ENCODE peak calls at places on chromosomes 16 and 17, in five cellular contexts. One of them, this sample, is unnamed.

GRCh38 chr17:8386841-8387240 is 3.8 kb upstream of the RPL26 start:
- DNase-seq in osteoblast: no peak
- DNase-seq in lower lobe of right lung: no peak
- DNase-seq in fibroblast of pulmonary artery: no peak
- DNase-seq in colonic mucosa: no peak
- DNase-seq in this sample: no peak

GRCh38 chr16:87383522-87384161 is at the start of gene FBXO31:
- DNase-seq in osteoblast: peak; percentile 98
- DNase-seq in lower lobe of right lung: peak; percentile 88
- DNase-seq in fibroblast of pulmonary artery: peak; percentile 87
- DNase-seq in colonic mucosa: peak; percentile 89
- DNase-seq in this sample: peak; percentile 97

GRCh38 chr17:62739666-62740065 is 68.4 kb downstream of the MARCHF10 start:
- DNase-seq in osteoblast: no peak
- DNase-seq in lower lobe of right lung: no peak
- DNase-seq in fibroblast of pulmonary artery: no peak
- DNase-seq in colonic mucosa: no peak
- DNase-seq in this sample: no peak

GRCh38 chr16:85459529-85460251 is 153.4 kb upstream of the GSE1 start:
- DNase-seq in osteoblast: no peak
- DNase-seq in lower lobe of right lung: no peak
- DNase-seq in fibroblast of pulmonary artery: no peak
- DNase-seq in colonic mucosa: no peak
- DNase-seq in this sample: no peak

GRCh38 chr16:75256871-75257343 is 5.5 kb upstream of the BCAR1 start:
- DNase-seq in osteoblast: peak; percentile 98
- DNase-seq in lower lobe of right lung: peak; percentile 50
- DNase-seq in fibroblast of pulmonary artery: no peak
- DNase-seq in colonic mucosa: no peak
- DNase-seq in this sample: no peak

GRCh38 chr16:3938843-3939624 is 58.5 kb upstream of the CREBBP start:
- DNase-seq in osteoblast: peak; percentile 97
- DNase-seq in lower lobe of right lung: peak; percentile 68
- DNase-seq in fibroblast of pulmonary artery: peak; percentile 77
- DNase-seq in colonic mucosa: peak; percentile 46
- DNase-seq in this sample: peak; percentile 53

GRCh38 chr16:79261461-79261860 is 339.1 kb downstream of the MAF start:
- DNase-seq in osteoblast: no peak
- DNase-seq in lower lobe of right lung: peak; percentile 64
- DNase-seq in fibroblast of pulmonary artery: no peak
- DNase-seq in colonic mucosa: peak; percentile 41
- DNase-seq in this sample: no peak

GRCh38 chr17:50550661-50551432 is 3.9 kb downstream of the SPATA20 start:
- DNase-seq in osteoblast: peak; percentile 99
- DNase-seq in lower lobe of right lung: peak; percentile 85
- DNase-seq in fibroblast of pulmonary artery: peak; percentile 93
- DNase-seq in colonic mucosa: peak; percentile 74
- DNase-seq in this sample: no peak

GRCh38 chr16:53546988-53547391 is 44.0 kb upstream of the AKTIP start:
- DNase-seq in osteoblast: peak; percentile 75
- DNase-seq in lower lobe of right lung: no peak
- DNase-seq in fibroblast of pulmonary artery: peak; percentile 23
- DNase-seq in colonic mucosa: no peak
- DNase-seq in this sample: no peak

GRCh38 chr17:73657473-73658116 is 13.3 kb upstream of the SDK2 start:
- DNase-seq in osteoblast: no peak
- DNase-seq in lower lobe of right lung: peak; percentile 74
- DNase-seq in fibroblast of pulmonary artery: peak; percentile 17
- DNase-seq in colonic mucosa: peak; percentile 77
- DNase-seq in this sample: no peak

DNA sequence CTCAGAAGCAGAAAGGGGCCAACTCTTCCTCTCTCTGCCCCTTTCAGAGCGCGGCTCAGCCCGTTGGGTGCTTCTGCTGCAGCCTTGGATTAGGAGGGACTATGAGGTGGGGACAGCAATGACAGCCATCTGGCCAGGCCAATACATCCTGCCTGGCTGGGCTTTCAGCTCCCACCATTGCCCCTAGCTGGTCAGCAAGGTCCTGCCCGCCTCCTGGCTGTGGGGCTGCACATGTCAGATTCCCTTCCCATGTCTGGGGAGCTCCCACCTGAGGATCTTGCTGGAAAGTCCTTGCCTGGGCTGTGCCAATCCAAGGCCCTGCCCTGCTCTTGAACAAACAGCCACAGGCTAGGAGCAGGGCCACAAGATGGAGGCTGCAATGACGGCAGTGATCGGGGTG is 8.3 kb downstream of the TRIM65 start:
- DNase-seq in osteoblast: peak; percentile 11
- DNase-seq in lower lobe of right lung: no peak
- DNase-seq in fibroblast of pulmonary artery: no peak
- DNase-seq in colonic mucosa: no peak
- DNase-seq in this sample: no peak
- H3K4me3 ChIP-seq in osteoblast: no peak overlapping the region
- H3K4me3 ChIP-seq in lower lobe of right lung: no peak overlapping the region
- H3K4me3 ChIP-seq in fibroblast of pulmonary artery: no peak overlapping the region
- H3K4me3 ChIP-seq in colonic mucosa: no peak overlapping the region
- H3K4me3 ChIP-seq in this sample: no peak overlapping the region

DNA sequence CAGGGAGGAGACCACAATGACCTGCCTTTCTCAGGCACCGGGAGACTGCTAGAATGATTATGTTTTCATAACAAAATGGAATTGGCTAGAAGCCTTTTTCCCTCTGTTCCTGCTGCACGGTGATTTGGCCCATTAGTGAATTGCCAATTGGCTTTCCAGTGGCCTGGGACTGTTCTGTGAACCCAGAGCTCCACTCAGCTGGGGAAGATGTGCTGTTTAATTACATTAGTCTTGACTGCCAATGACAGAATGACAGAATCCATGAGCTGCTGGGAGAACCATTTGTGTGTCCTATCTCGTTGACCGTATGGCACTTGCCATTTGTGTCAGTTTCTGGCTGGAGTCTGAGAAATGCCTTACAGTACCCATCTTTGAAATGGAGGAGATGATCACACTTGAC is 242.9 kb downstream of the CDH11 start:
- DNase-seq in osteoblast: no peak
- DNase-seq in lower lobe of right lung: no peak
- DNase-seq in fibroblast of pulmonary artery: no peak
- DNase-seq in colonic mucosa: no peak
- DNase-seq in this sample: no peak
- H3K4me3 ChIP-seq in osteoblast: no peak overlapping the region
- H3K4me3 ChIP-seq in lower lobe of right lung: no peak overlapping the region
- H3K4me3 ChIP-seq in fibroblast of pulmonary artery: no peak overlapping the region
- H3K4me3 ChIP-seq in colonic mucosa: no peak overlapping the region
- H3K4me3 ChIP-seq in this sample: no peak overlapping the region

GRCh38 chr16:28837672-28838557 is 8.2 kb downstream of the TUFM start:
- DNase-seq in osteoblast: no peak
- DNase-seq in lower lobe of right lung: no peak
- DNase-seq in fibroblast of pulmonary artery: no peak
- DNase-seq in colonic mucosa: no peak
- DNase-seq in this sample: no peak

GRCh38 chr16:28835864-28836760 is 10.0 kb downstream of the TUFM start:
- DNase-seq in osteoblast: no peak
- DNase-seq in lower lobe of right lung: no peak
- DNase-seq in fibroblast of pulmonary artery: no peak
- DNase-seq in colonic mucosa: no peak
- DNase-seq in this sample: no peak

GRCh38 chr16:28836761-28837064 is 9.4 kb downstream of the TUFM start:
- DNase-seq in osteoblast: no peak
- DNase-seq in lower lobe of right lung: no peak
- DNase-seq in fibroblast of pulmonary artery: no peak
- DNase-seq in colonic mucosa: no peak
- DNase-seq in this sample: no peak

GRCh38 chr16:28834873-28835863 is 11.0 kb downstream of the TUFM start:
- DNase-seq in osteoblast: no peak
- DNase-seq in lower lobe of right lung: no peak
- DNase-seq in fibroblast of pulmonary artery: no peak
- DNase-seq in colonic mucosa: no peak
- DNase-seq in this sample: no peak

DNA sequence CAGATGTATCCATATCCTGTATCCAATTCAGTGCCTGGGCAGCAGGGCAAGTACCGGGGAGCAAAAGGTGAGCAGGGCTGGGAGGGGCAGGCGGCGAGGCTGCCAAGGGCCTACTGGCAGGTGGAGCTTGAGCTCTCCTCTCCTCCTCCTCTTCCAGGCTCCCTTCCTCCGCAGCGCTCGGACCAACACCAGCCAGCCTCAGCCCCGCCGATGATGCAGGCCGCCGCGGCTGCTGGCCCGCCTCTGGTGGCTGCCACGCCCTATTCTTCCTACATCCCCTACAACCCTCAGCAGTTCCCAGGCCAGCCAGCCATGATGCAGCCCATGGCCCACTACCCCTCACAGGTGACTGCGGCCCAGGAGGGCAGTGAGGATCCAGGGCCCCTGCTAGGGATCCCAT is 11.6 kb downstream of the ATXN2L start:
- DNase-seq in osteoblast: no peak
- DNase-seq in lower lobe of right lung: no peak
- DNase-seq in fibroblast of pulmonary artery: no peak
- DNase-seq in colonic mucosa: no peak
- DNase-seq in this sample: no peak
- H3K4me3 ChIP-seq in osteoblast: no peak overlapping the region
- H3K4me3 ChIP-seq in lower lobe of right lung: no peak overlapping the region
- H3K4me3 ChIP-seq in fibroblast of pulmonary artery: no peak overlapping the region
- H3K4me3 ChIP-seq in colonic mucosa: no peak overlapping the region
- H3K4me3 ChIP-seq in this sample: no peak overlapping the region

DNA sequence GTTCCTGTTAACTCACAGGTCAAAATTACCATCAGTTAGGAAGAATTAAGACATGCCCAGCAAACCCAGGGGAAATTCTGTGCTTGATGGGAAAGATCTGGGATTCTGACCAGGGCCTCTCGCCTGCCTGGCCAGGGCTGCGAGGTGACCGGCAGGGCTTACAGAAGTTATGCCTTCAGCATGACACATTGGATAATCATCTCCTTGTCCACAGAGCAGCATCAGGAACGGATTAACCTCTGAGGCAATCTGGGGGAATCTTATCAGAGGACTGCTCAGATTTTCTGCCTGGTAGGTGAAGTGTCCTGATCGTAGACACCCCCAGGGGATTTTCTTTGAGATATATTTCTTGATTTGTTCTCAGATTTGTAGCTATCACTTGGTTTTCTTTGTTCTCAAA is 172.5 kb downstream of the HS3ST3A1 start:
- DNase-seq in osteoblast: peak; percentile 72
- DNase-seq in lower lobe of right lung: no peak
- DNase-seq in fibroblast of pulmonary artery: peak; percentile 48
- DNase-seq in colonic mucosa: no peak
- DNase-seq in this sample: no peak
- H3K4me3 ChIP-seq in osteoblast: no peak overlapping the region
- H3K4me3 ChIP-seq in lower lobe of right lung: no peak overlapping the region
- H3K4me3 ChIP-seq in fibroblast of pulmonary artery: no peak overlapping the region
- H3K4me3 ChIP-seq in colonic mucosa: no peak overlapping the region
- H3K4me3 ChIP-seq in this sample: no peak overlapping the region

DNA sequence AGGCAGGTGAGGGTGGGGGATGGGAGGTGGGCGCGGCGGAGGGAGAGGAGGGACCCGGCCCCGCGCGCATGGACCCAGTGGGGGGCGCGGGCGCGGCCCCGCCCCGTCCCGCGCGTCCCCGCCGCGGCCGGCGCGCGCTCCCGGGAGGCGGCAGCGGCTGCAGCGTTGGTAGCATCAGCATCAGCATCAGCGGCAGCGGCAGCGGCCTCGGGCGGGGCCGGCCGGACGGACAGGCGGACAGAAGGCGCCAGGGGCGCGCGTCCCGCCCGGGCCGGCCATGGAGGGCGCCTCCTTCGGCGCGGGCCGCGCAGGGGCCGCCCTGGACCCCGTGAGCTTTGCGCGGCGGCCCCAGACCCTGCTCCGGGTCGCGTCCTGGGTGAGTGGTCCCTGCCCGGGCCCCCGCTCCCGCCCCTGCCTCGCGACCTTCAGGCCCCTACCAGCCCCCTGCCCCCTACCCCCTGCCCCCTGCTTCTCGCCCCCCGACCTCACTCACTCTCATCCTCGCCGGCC is at the start of gene SYNGR3:
- DNase-seq in osteoblast: no peak
- DNase-seq in lower lobe of right lung: peak; percentile 51
- DNase-seq in fibroblast of pulmonary artery: no peak
- DNase-seq in colonic mucosa: no peak
- DNase-seq in this sample: no peak
- H3K4me3 ChIP-seq in osteoblast: no peak within 1 kb of the TSS
- H3K4me3 ChIP-seq in lower lobe of right lung: peak within 1 kb of the TSS; percentile 39
- H3K4me3 ChIP-seq in fibroblast of pulmonary artery: no peak within 1 kb of the TSS
- H3K4me3 ChIP-seq in colonic mucosa: peak within 1 kb of the TSS; percentile 8
- H3K4me3 ChIP-seq in this sample: peak within 1 kb of the TSS; percentile 22

GRCh38 chr16:280552-280951 is at the start of gene ARHGDIG:
- DNase-seq in osteoblast: peak; percentile 95
- DNase-seq in lower lobe of right lung: no peak
- DNase-seq in fibroblast of pulmonary artery: no peak
- DNase-seq in colonic mucosa: no peak
- DNase-seq in this sample: no peak
- H3K4me3 ChIP-seq in osteoblast: no peak within 1 kb of the TSS
- H3K4me3 ChIP-seq in lower lobe of right lung: peak within 1 kb of the TSS; percentile 39
- H3K4me3 ChIP-seq in fibroblast of pulmonary artery: peak within 1 kb of the TSS; percentile 19
- H3K4me3 ChIP-seq in colonic mucosa: no peak within 1 kb of the TSS
- H3K4me3 ChIP-seq in this sample: no peak within 1 kb of the TSS

DNA sequence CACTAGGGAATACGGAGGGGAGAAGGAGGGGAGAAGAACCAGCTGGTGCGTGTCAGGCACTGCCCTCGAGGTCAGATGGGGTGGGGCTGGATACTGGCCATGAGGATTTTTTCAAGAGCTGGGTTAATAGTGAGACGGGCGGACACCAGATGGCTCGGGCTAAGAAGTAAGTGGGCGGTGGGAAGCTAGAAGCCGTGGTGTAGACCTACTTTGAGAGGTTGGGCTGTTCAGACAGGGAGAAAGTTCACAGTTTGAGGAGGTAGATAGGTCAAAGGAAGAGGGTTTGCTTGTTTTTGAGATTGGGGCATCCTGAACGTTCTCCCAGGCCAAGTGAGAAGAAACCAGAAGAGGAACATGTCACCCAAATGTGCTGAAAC is 303.9 kb downstream of the SEC14L1 start:
- DNase-seq in osteoblast: peak; percentile 94
- DNase-seq in lower lobe of right lung: no peak
- DNase-seq in fibroblast of pulmonary artery: peak; percentile 68
- DNase-seq in colonic mucosa: peak; percentile 41
- DNase-seq in this sample: no peak
- H3K4me3 ChIP-seq in osteoblast: no peak overlapping the region
- H3K4me3 ChIP-seq in lower lobe of right lung: no peak overlapping the region
- H3K4me3 ChIP-seq in fibroblast of pulmonary artery: no peak overlapping the region
- H3K4me3 ChIP-seq in colonic mucosa: no peak overlapping the region
- H3K4me3 ChIP-seq in this sample: peak overlapping the region; percentile 36